ENCODE peak calls at places on chromosomes 4 and X, in eight cellular contexts. One of them, this sample, is unnamed.
A peak's percentile ranks its signal among the peaks of the same experiment; 100 is the strongest.

GRCh38 chr4:101695176-101695575 is 95.4 kb upstream of the BANK1 start:
- DNase-seq in HL-60: no peak
- DNase-seq in neuronal stem cell: no peak
- DNase-seq in pancreas: no peak
- DNase-seq in mesendoderm: no peak
- DNase-seq in aorta: no peak
- DNase-seq in spleen: no peak
- DNase-seq in small intestine: no peak
- DNase-seq in this sample: no peak

GRCh38 chr4:97144199-97144598 is 999.1 kb downstream of the STPG2 start:
- DNase-seq in aorta: no peak
- DNase-seq in neuronal stem cell: no peak
- DNase-seq in spleen: no peak
- DNase-seq in mesendoderm: no peak
- DNase-seq in HL-60: no peak
- DNase-seq in small intestine: no peak
- DNase-seq in pancreas: no peak
- DNase-seq in this sample: no peak

GRCh38 chrX:97332963-97333362 is 449.3 kb downstream of the RPA4 start:
- DNase-seq in HL-60: no peak
- DNase-seq in spleen: no peak
- DNase-seq in pancreas: no peak
- DNase-seq in aorta: no peak
- DNase-seq in mesendoderm: no peak
- DNase-seq in small intestine: no peak
- DNase-seq in neuronal stem cell: no peak
- DNase-seq in this sample: no peak

GRCh38 chrX:22128961-22129360 is 96.8 kb downstream of the PHEX start:
- DNase-seq in mesendoderm: no peak
- DNase-seq in pancreas: no peak
- DNase-seq in small intestine: no peak
- DNase-seq in spleen: no peak
- DNase-seq in neuronal stem cell: no peak
- DNase-seq in aorta: no peak
- DNase-seq in HL-60: no peak
- DNase-seq in this sample: no peak

GRCh38 chrX:65731684-65732289 is 64.3 kb downstream of the MSN start:
- DNase-seq in neuronal stem cell: no peak
- DNase-seq in small intestine: no peak
- DNase-seq in mesendoderm: no peak
- DNase-seq in pancreas: no peak
- DNase-seq in spleen: no peak
- DNase-seq in aorta: no peak
- DNase-seq in HL-60: no peak
- DNase-seq in this sample: no peak

GRCh38 chr4:85170241-85170640 is 203.8 kb upstream of the WDFY3 start:
- DNase-seq in pancreas: no peak
- DNase-seq in aorta: no peak
- DNase-seq in neuronal stem cell: no peak
- DNase-seq in small intestine: no peak
- DNase-seq in mesendoderm: no peak
- DNase-seq in HL-60: no peak
- DNase-seq in spleen: no peak
- DNase-seq in this sample: no peak

GRCh38 chr4:1255151-1255550 is 6.2 kb upstream of the CTBP1 start:
- DNase-seq in small intestine: no peak
- DNase-seq in spleen: no peak
- DNase-seq in neuronal stem cell: no peak
- DNase-seq in aorta: no peak
- DNase-seq in pancreas: no peak
- DNase-seq in HL-60: no peak
- DNase-seq in mesendoderm: no peak
- DNase-seq in this sample: no peak

GRCh38 chr4:683982-684571 is 4.9 kb downstream of the SLC49A3 start:
- DNase-seq in spleen: peak; percentile 86
- DNase-seq in mesendoderm: peak; percentile 82
- DNase-seq in aorta: peak; percentile 76
- DNase-seq in small intestine: peak; percentile 72
- DNase-seq in neuronal stem cell: no peak
- DNase-seq in pancreas: peak; percentile 41
- DNase-seq in HL-60: peak; percentile 27
- DNase-seq in this sample: no peak

GRCh38 chr4:40953253-40954118 is 203.7 kb downstream of the NSUN7 start:
- DNase-seq in mesendoderm: no peak
- DNase-seq in pancreas: no peak
- DNase-seq in neuronal stem cell: no peak
- DNase-seq in spleen: no peak
- DNase-seq in aorta: peak; percentile 51
- DNase-seq in small intestine: no peak
- DNase-seq in HL-60: no peak
- DNase-seq in this sample: no peak

GRCh38 chrX:21963736-21964135 is 23.2 kb downstream of the SMS start:
- DNase-seq in aorta: no peak
- DNase-seq in mesendoderm: no peak
- DNase-seq in HL-60: no peak
- DNase-seq in pancreas: no peak
- DNase-seq in neuronal stem cell: no peak
- DNase-seq in small intestine: no peak
- DNase-seq in spleen: no peak
- DNase-seq in this sample: no peak

GRCh38 chrX:40290519-40290918 is 192.8 kb upstream of the BCOR start:
- DNase-seq in small intestine: no peak
- DNase-seq in mesendoderm: no peak
- DNase-seq in spleen: no peak
- DNase-seq in neuronal stem cell: no peak
- DNase-seq in HL-60: no peak
- DNase-seq in pancreas: no peak
- DNase-seq in aorta: no peak
- DNase-seq in this sample: no peak

GRCh38 chr4:142817442-142817841 is 28.7 kb downstream of the INPP4B start:
- DNase-seq in HL-60: peak; percentile 11
- DNase-seq in spleen: no peak
- DNase-seq in aorta: peak; percentile 60
- DNase-seq in small intestine: no peak
- DNase-seq in mesendoderm: peak; percentile 24
- DNase-seq in neuronal stem cell: no peak
- DNase-seq in pancreas: no peak
- DNase-seq in this sample: no peak

GRCh38 chr4:76251448-76252270 is at the start of gene FAM47E:
- DNase-seq in neuronal stem cell: peak; percentile 77
- DNase-seq in aorta: peak; percentile 89
- DNase-seq in pancreas: peak; percentile 91
- DNase-seq in spleen: peak; percentile 90
- DNase-seq in small intestine: peak; percentile 85
- DNase-seq in mesendoderm: peak; percentile 94
- DNase-seq in HL-60: peak; percentile 41
- DNase-seq in this sample: peak; percentile 41

GRCh38 chr4:145774473-145774872 is 94.5 kb downstream of the C4orf51 start:
- DNase-seq in HL-60: no peak
- DNase-seq in neuronal stem cell: no peak
- DNase-seq in spleen: no peak
- DNase-seq in pancreas: no peak
- DNase-seq in small intestine: no peak
- DNase-seq in mesendoderm: no peak
- DNase-seq in aorta: no peak
- DNase-seq in this sample: no peak
- H3K27ac ChIP-seq in HL-60: no peak overlapping the region
- H3K27ac ChIP-seq in neuronal stem cell: no peak overlapping the region
- H3K27ac ChIP-seq in spleen: no peak overlapping the region
- H3K27ac ChIP-seq in pancreas: no peak overlapping the region
- H3K27ac ChIP-seq in small intestine: peak overlapping the region; percentile 0
- H3K27ac ChIP-seq in mesendoderm: no peak overlapping the region
- H3K27ac ChIP-seq in aorta: no peak overlapping the region
- H3K27ac ChIP-seq in this sample: no peak overlapping the region

GRCh38 chr4:149168645-149169044 is 647.0 kb downstream of the IQCM start:
- DNase-seq in spleen: no peak
- DNase-seq in pancreas: no peak
- DNase-seq in aorta: no peak
- DNase-seq in mesendoderm: no peak
- DNase-seq in HL-60: no peak
- DNase-seq in small intestine: no peak
- DNase-seq in neuronal stem cell: no peak
- DNase-seq in this sample: no peak
- H3K27ac ChIP-seq in spleen: no peak overlapping the region
- H3K27ac ChIP-seq in pancreas: no peak overlapping the region
- H3K27ac ChIP-seq in aorta: no peak overlapping the region
- H3K27ac ChIP-seq in mesendoderm: no peak overlapping the region
- H3K27ac ChIP-seq in HL-60: no peak overlapping the region
- H3K27ac ChIP-seq in small intestine: no peak overlapping the region
- H3K27ac ChIP-seq in neuronal stem cell: no peak overlapping the region
- H3K27ac ChIP-seq in this sample: no peak overlapping the region

GRCh38 chrX:118360429-118361125 is 14.7 kb downstream of the WDR44 start:
- DNase-seq in small intestine: peak; percentile 55
- DNase-seq in neuronal stem cell: no peak
- DNase-seq in pancreas: no peak
- DNase-seq in mesendoderm: peak; percentile 55
- DNase-seq in aorta: no peak
- DNase-seq in spleen: no peak
- DNase-seq in HL-60: no peak
- DNase-seq in this sample: no peak
- H3K27ac ChIP-seq in small intestine: no peak overlapping the region
- H3K27ac ChIP-seq in neuronal stem cell: peak overlapping the region; percentile 85
- H3K27ac ChIP-seq in pancreas: no peak overlapping the region
- H3K27ac ChIP-seq in mesendoderm: no peak overlapping the region
- H3K27ac ChIP-seq in aorta: no peak overlapping the region
- H3K27ac ChIP-seq in spleen: no peak overlapping the region
- H3K27ac ChIP-seq in HL-60: no peak overlapping the region
- H3K27ac ChIP-seq in this sample: no peak overlapping the region

DNA sequence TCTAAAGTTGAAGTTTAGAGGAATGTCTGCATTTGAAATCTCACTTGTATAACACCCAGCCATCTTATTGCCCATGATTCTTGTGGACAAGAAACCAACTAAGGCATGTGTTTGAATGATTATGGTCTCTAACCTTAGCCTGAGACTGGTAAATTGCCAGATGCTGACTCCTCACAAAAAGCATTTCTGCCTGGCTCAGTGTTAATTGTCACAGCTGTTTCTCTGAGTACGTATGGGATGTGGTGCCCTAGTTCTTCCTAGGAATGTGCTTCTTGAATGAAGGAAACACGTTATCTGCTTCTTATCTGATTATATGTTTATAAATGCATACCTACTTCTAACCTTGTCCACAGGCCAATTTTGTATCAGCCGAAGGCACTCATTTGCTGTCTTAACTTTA is 63.1 kb upstream of the NDP start:
- DNase-seq in spleen: no peak
- DNase-seq in small intestine: no peak
- DNase-seq in pancreas: no peak
- DNase-seq in aorta: no peak
- DNase-seq in mesendoderm: peak; percentile 75
- DNase-seq in HL-60: no peak
- DNase-seq in neuronal stem cell: no peak
- DNase-seq in this sample: no peak
- H3K27ac ChIP-seq in spleen: no peak overlapping the region
- H3K27ac ChIP-seq in small intestine: no peak overlapping the region
- H3K27ac ChIP-seq in pancreas: no peak overlapping the region
- H3K27ac ChIP-seq in aorta: no peak overlapping the region
- H3K27ac ChIP-seq in mesendoderm: no peak overlapping the region
- H3K27ac ChIP-seq in HL-60: no peak overlapping the region
- H3K27ac ChIP-seq in neuronal stem cell: no peak overlapping the region
- H3K27ac ChIP-seq in this sample: no peak overlapping the region

GRCh38 chr4:155772459-155773195 is 13.8 kb downstream of the GUCY1B1 start:
- DNase-seq in HL-60: no peak
- DNase-seq in mesendoderm: peak; percentile 13
- DNase-seq in small intestine: no peak
- DNase-seq in neuronal stem cell: no peak
- DNase-seq in aorta: no peak
- DNase-seq in spleen: no peak
- DNase-seq in pancreas: no peak
- DNase-seq in this sample: no peak

GRCh38 chr4:155773196-155773800 is 14.5 kb downstream of the GUCY1B1 start:
- DNase-seq in spleen: no peak
- DNase-seq in pancreas: no peak
- DNase-seq in HL-60: no peak
- DNase-seq in small intestine: no peak
- DNase-seq in neuronal stem cell: no peak
- DNase-seq in mesendoderm: no peak
- DNase-seq in aorta: no peak
- DNase-seq in this sample: no peak

GRCh38 chr4:155769092-155769491 is 10.3 kb downstream of the GUCY1B1 start:
- DNase-seq in HL-60: no peak
- DNase-seq in pancreas: no peak
- DNase-seq in neuronal stem cell: no peak
- DNase-seq in spleen: no peak
- DNase-seq in aorta: no peak
- DNase-seq in small intestine: peak; percentile 10
- DNase-seq in mesendoderm: no peak
- DNase-seq in this sample: no peak

GRCh38 chr4:155777971-155778710 is 19.3 kb downstream of the GUCY1B1 start:
- DNase-seq in aorta: no peak
- DNase-seq in HL-60: no peak
- DNase-seq in spleen: no peak
- DNase-seq in mesendoderm: no peak
- DNase-seq in small intestine: no peak
- DNase-seq in neuronal stem cell: no peak
- DNase-seq in pancreas: peak; percentile 56
- DNase-seq in this sample: no peak

GRCh38 chr4:155774033-155774432 is 15.2 kb downstream of the GUCY1B1 start:
- DNase-seq in small intestine: no peak
- DNase-seq in spleen: no peak
- DNase-seq in pancreas: no peak
- DNase-seq in aorta: no peak
- DNase-seq in neuronal stem cell: no peak
- DNase-seq in mesendoderm: no peak
- DNase-seq in HL-60: no peak
- DNase-seq in this sample: no peak
- H3K27ac ChIP-seq in small intestine: no peak overlapping the region
- H3K27ac ChIP-seq in spleen: no peak overlapping the region
- H3K27ac ChIP-seq in pancreas: no peak overlapping the region
- H3K27ac ChIP-seq in aorta: no peak overlapping the region
- H3K27ac ChIP-seq in neuronal stem cell: no peak overlapping the region
- H3K27ac ChIP-seq in mesendoderm: no peak overlapping the region
- H3K27ac ChIP-seq in HL-60: no peak overlapping the region
- H3K27ac ChIP-seq in this sample: no peak overlapping the region

DNA sequence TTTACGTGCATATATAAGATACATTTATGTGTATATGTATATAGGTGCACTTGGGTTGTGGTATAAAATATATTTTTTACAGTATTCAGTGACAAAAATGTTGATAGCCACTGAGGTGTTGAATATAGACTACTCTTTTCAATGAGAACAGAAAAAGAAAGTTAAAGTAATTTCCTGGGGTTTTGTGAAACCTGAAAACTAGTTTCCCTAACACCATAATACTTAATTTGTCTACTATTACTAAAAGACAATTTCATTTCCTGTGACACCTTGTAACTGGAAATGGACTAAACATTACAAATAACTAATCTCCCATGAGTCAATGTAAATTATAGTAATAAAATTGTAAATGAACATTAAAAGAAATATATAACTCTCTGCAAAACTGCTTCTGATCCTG is 32.0 kb upstream of the MAP9 start:
- DNase-seq in HL-60: no peak
- DNase-seq in neuronal stem cell: no peak
- DNase-seq in small intestine: no peak
- DNase-seq in pancreas: no peak
- DNase-seq in spleen: no peak
- DNase-seq in mesendoderm: no peak
- DNase-seq in aorta: no peak
- DNase-seq in this sample: no peak
- H3K27ac ChIP-seq in HL-60: no peak overlapping the region
- H3K27ac ChIP-seq in neuronal stem cell: no peak overlapping the region
- H3K27ac ChIP-seq in small intestine: no peak overlapping the region
- H3K27ac ChIP-seq in pancreas: no peak overlapping the region
- H3K27ac ChIP-seq in spleen: no peak overlapping the region
- H3K27ac ChIP-seq in mesendoderm: no peak overlapping the region
- H3K27ac ChIP-seq in aorta: no peak overlapping the region
- H3K27ac ChIP-seq in this sample: no peak overlapping the region

This sample was measured in uterus.